ENCODE peak calls at places on chromosomes 12 and 14, in nine cellular contexts. One of them, this sample, is unnamed.

GRCh38 chr14:99133563-99134332 is 138.2 kb downstream of the BCL11B start:
- DNase-seq in transverse colon: no peak
- DNase-seq in stomach: peak
- DNase-seq in SK-N-SH: peak
- DNase-seq in H1: no peak
- DNase-seq in HepG2: no peak
- DNase-seq in suprapubic skin: peak
- DNase-seq in K562: no peak
- DNase-seq in sigmoid colon: peak
- DNase-seq in this sample: peak

GRCh38 chr14:91303091-91303923 is 58.8 kb upstream of the GPR68 start:
- DNase-seq in transverse colon: no peak
- DNase-seq in stomach: no peak
- DNase-seq in SK-N-SH: peak
- DNase-seq in H1: peak
- DNase-seq in HepG2: peak
- DNase-seq in suprapubic skin: no peak
- DNase-seq in K562: peak
- DNase-seq in sigmoid colon: no peak
- DNase-seq in this sample: no peak

GRCh38 chr12:94601972-94602517 is 48.3 kb downstream of the TMCC3 start:
- DNase-seq in transverse colon: no peak
- DNase-seq in stomach: no peak
- DNase-seq in SK-N-SH: no peak
- DNase-seq in H1: no peak
- DNase-seq in HepG2: no peak
- DNase-seq in suprapubic skin: no peak
- DNase-seq in K562: no peak
- DNase-seq in sigmoid colon: no peak
- DNase-seq in this sample: no peak

GRCh38 chr14:96940009-96940408 is 142.8 kb downstream of the VRK1 start:
- DNase-seq in transverse colon: no peak
- DNase-seq in stomach: no peak
- DNase-seq in SK-N-SH: no peak
- DNase-seq in H1: no peak
- DNase-seq in HepG2: peak
- DNase-seq in suprapubic skin: no peak
- DNase-seq in K562: peak
- DNase-seq in sigmoid colon: no peak
- DNase-seq in this sample: no peak

GRCh38 chr14:79911762-79912161 is 299.5 kb downstream of the DIO2 start:
- DNase-seq in transverse colon: no peak
- DNase-seq in stomach: no peak
- DNase-seq in SK-N-SH: no peak
- DNase-seq in H1: no peak
- DNase-seq in HepG2: no peak
- DNase-seq in suprapubic skin: no peak
- DNase-seq in K562: no peak
- DNase-seq in sigmoid colon: no peak
- DNase-seq in this sample: no peak

GRCh38 chr12:32918890-32919791 is 22.6 kb upstream of the PKP2 start:
- DNase-seq in transverse colon: no peak
- DNase-seq in stomach: no peak
- DNase-seq in SK-N-SH: peak
- DNase-seq in H1: no peak
- DNase-seq in HepG2: peak
- DNase-seq in suprapubic skin: no peak
- DNase-seq in K562: peak
- DNase-seq in sigmoid colon: no peak
- DNase-seq in this sample: no peak

GRCh38 chr12:111936869-111937268 is 76.1 kb downstream of the TMEM116 start:
- DNase-seq in transverse colon: no peak
- DNase-seq in stomach: no peak
- DNase-seq in SK-N-SH: no peak
- DNase-seq in H1: no peak
- DNase-seq in HepG2: no peak
- DNase-seq in suprapubic skin: no peak
- DNase-seq in K562: no peak
- DNase-seq in sigmoid colon: no peak
- DNase-seq in this sample: no peak

GRCh38 chr14:80100681-80101080 is 110.6 kb downstream of the DIO2 start:
- DNase-seq in transverse colon: no peak
- DNase-seq in stomach: no peak
- DNase-seq in SK-N-SH: no peak
- DNase-seq in H1: no peak
- DNase-seq in HepG2: no peak
- DNase-seq in suprapubic skin: no peak
- DNase-seq in K562: no peak
- DNase-seq in sigmoid colon: no peak
- DNase-seq in this sample: no peak

GRCh38 chr14:23079716-23080115 is 15.2 kb downstream of the ACIN1 start:
- DNase-seq in transverse colon: no peak
- DNase-seq in stomach: no peak
- DNase-seq in SK-N-SH: no peak
- DNase-seq in H1: no peak
- DNase-seq in HepG2: no peak
- DNase-seq in suprapubic skin: no peak
- DNase-seq in K562: no peak
- DNase-seq in sigmoid colon: no peak
- DNase-seq in this sample: no peak

GRCh38 chr12:116044181-116044580 is 233.3 kb downstream of the MED13L start:
- DNase-seq in transverse colon: no peak
- DNase-seq in stomach: no peak
- DNase-seq in SK-N-SH: no peak
- DNase-seq in H1: no peak
- DNase-seq in HepG2: peak
- DNase-seq in suprapubic skin: no peak
- DNase-seq in K562: no peak
- DNase-seq in sigmoid colon: no peak
- DNase-seq in this sample: no peak

GRCh38 chr12:124721501-124722154 is 142.0 kb downstream of the SCARB1 start:
- DNase-seq in transverse colon: no peak
- DNase-seq in stomach: no peak
- DNase-seq in SK-N-SH: no peak
- DNase-seq in H1: no peak
- DNase-seq in HepG2: no peak
- DNase-seq in suprapubic skin: no peak
- DNase-seq in K562: no peak
- DNase-seq in sigmoid colon: no peak
- DNase-seq in this sample: no peak

GRCh38 chr14:104386281-104386841 is 193.2 kb upstream of the C14orf180 start:
- DNase-seq in transverse colon: peak
- DNase-seq in stomach: no peak
- DNase-seq in SK-N-SH: peak
- DNase-seq in H1: no peak
- DNase-seq in HepG2: no peak
- DNase-seq in suprapubic skin: peak
- DNase-seq in K562: no peak
- DNase-seq in sigmoid colon: peak
- DNase-seq in this sample: no peak

GRCh38 chr14:73173092-73173735 is 36.9 kb downstream of the PSEN1 start:
- DNase-seq in transverse colon: no peak
- DNase-seq in stomach: no peak
- DNase-seq in SK-N-SH: peak
- DNase-seq in H1: no peak
- DNase-seq in HepG2: peak
- DNase-seq in suprapubic skin: no peak
- DNase-seq in K562: peak
- DNase-seq in sigmoid colon: no peak
- DNase-seq in this sample: no peak

GRCh38 chr12:115730975-115731541 is 546.4 kb downstream of the MED13L start:
- DNase-seq in transverse colon: no peak
- DNase-seq in stomach: no peak
- DNase-seq in SK-N-SH: no peak
- DNase-seq in H1: no peak
- DNase-seq in HepG2: no peak
- DNase-seq in suprapubic skin: no peak
- DNase-seq in K562: no peak
- DNase-seq in sigmoid colon: no peak
- DNase-seq in this sample: no peak

GRCh38 chr12:40168001-40168400 is 56.8 kb upstream of the LRRK2 start:
- DNase-seq in transverse colon: no peak
- DNase-seq in stomach: no peak
- DNase-seq in SK-N-SH: no peak
- DNase-seq in H1: no peak
- DNase-seq in HepG2: no peak
- DNase-seq in suprapubic skin: no peak
- DNase-seq in K562: no peak
- DNase-seq in sigmoid colon: no peak
- DNase-seq in this sample: no peak

GRCh38 chr12:125351788-125352187 is 286.6 kb downstream of the AACS start:
- DNase-seq in transverse colon: no peak
- DNase-seq in stomach: no peak
- DNase-seq in SK-N-SH: no peak
- DNase-seq in H1: no peak
- DNase-seq in HepG2: no peak
- DNase-seq in suprapubic skin: no peak
- DNase-seq in K562: no peak
- DNase-seq in sigmoid colon: no peak
- DNase-seq in this sample: no peak

DNA sequence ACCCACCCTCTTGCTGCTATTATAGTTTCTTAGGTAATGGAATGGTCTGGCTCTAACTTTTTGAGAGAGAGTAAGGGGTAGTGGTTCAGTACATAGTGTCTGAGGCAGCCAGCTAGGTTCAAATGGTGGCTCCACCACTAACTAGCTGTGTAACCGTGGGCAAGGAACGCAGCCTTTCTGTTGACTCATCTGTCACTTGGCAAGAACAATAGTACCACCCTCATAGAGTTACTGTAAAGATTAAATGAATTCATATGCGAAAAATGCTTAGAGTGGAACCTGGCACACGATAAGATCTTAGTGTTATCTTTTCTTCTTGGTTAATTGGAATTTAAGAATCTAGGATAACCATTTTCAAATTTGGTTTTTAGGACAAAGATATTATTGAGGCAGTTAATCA is 14.0 kb downstream of the CCDC62 start:
- DNase-seq in transverse colon: no peak
- DNase-seq in stomach: no peak
- DNase-seq in SK-N-SH: no peak
- DNase-seq in H1: no peak
- DNase-seq in HepG2: no peak
- DNase-seq in suprapubic skin: no peak
- DNase-seq in K562: no peak
- DNase-seq in sigmoid colon: no peak
- DNase-seq in this sample: no peak
- TF ChIP-seq EP300 in transverse colon: no peak
- TF ChIP-seq EP300 in stomach: no peak
- TF ChIP-seq EP300 in SK-N-SH: no peak
- TF ChIP-seq EP300 in H1: no peak
- TF ChIP-seq EP300 in HepG2: no peak
- TF ChIP-seq EP300 in suprapubic skin: no peak
- TF ChIP-seq EP300 in K562: no peak
- TF ChIP-seq EP300 in sigmoid colon: no peak
- TF ChIP-seq EP300 in this sample: no peak

DNA sequence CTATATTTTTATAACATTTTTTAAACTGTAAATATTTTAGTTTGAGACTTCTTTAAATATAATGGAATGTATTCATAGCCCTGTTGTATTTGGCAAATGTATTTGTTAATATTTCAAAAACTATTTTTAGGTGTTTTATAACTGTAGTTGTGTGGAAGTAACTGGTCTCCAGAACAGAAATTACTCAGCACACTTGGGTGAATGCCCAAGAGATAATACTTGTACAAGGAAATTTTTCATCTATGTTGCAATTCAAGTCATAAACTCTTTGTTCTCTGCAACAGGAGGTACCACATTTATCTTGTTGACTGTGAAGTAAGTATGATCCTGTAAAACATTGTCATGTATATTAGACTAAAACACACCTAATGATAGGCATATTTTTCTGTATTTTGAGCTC is 72.8 kb downstream of the SLCO1B3 start:
- DNase-seq in transverse colon: peak
- DNase-seq in stomach: peak
- DNase-seq in SK-N-SH: no peak
- DNase-seq in H1: no peak
- DNase-seq in HepG2: no peak
- DNase-seq in suprapubic skin: no peak
- DNase-seq in K562: no peak
- DNase-seq in sigmoid colon: no peak
- DNase-seq in this sample: no peak
- TF ChIP-seq POLR2AphosphoS5 in transverse colon: no peak
- TF ChIP-seq POLR2AphosphoS5 in stomach: no peak
- TF ChIP-seq POLR2AphosphoS5 in SK-N-SH: no peak
- TF ChIP-seq POLR2AphosphoS5 in H1: no peak
- TF ChIP-seq POLR2AphosphoS5 in HepG2: no peak
- TF ChIP-seq POLR2AphosphoS5 in suprapubic skin: no peak
- TF ChIP-seq POLR2AphosphoS5 in K562: no peak
- TF ChIP-seq POLR2AphosphoS5 in sigmoid colon: peak
- TF ChIP-seq POLR2AphosphoS5 in this sample: no peak

GRCh38 chr12:26044007-26044394 is 80.8 kb downstream of the BHLHE41 start:
- DNase-seq in transverse colon: no peak
- DNase-seq in stomach: no peak
- DNase-seq in SK-N-SH: no peak
- DNase-seq in H1: no peak
- DNase-seq in HepG2: no peak
- DNase-seq in suprapubic skin: no peak
- DNase-seq in K562: no peak
- DNase-seq in sigmoid colon: no peak
- DNase-seq in this sample: no peak

GRCh38 chr12:26047401-26048226 is 77.2 kb downstream of the BHLHE41 start:
- DNase-seq in transverse colon: no peak
- DNase-seq in stomach: no peak
- DNase-seq in SK-N-SH: no peak
- DNase-seq in H1: peak
- DNase-seq in HepG2: no peak
- DNase-seq in suprapubic skin: no peak
- DNase-seq in K562: no peak
- DNase-seq in sigmoid colon: no peak
- DNase-seq in this sample: no peak

GRCh38 chr12:26044592-26044991 is 80.2 kb downstream of the BHLHE41 start:
- DNase-seq in transverse colon: no peak
- DNase-seq in stomach: no peak
- DNase-seq in SK-N-SH: no peak
- DNase-seq in H1: no peak
- DNase-seq in HepG2: no peak
- DNase-seq in suprapubic skin: no peak
- DNase-seq in K562: no peak
- DNase-seq in sigmoid colon: no peak
- DNase-seq in this sample: no peak

GRCh38 chr12:26046886-26047285 is 78.0 kb downstream of the BHLHE41 start:
- DNase-seq in transverse colon: no peak
- DNase-seq in stomach: no peak
- DNase-seq in SK-N-SH: no peak
- DNase-seq in H1: no peak
- DNase-seq in HepG2: no peak
- DNase-seq in suprapubic skin: no peak
- DNase-seq in K562: no peak
- DNase-seq in sigmoid colon: no peak
- DNase-seq in this sample: no peak

GRCh38 chr12:26046203-26046602 is 78.6 kb downstream of the BHLHE41 start:
- DNase-seq in transverse colon: no peak
- DNase-seq in stomach: no peak
- DNase-seq in SK-N-SH: no peak
- DNase-seq in H1: no peak
- DNase-seq in HepG2: no peak
- DNase-seq in suprapubic skin: no peak
- DNase-seq in K562: no peak
- DNase-seq in sigmoid colon: no peak
- DNase-seq in this sample: no peak
- TF ChIP-seq EP300 in transverse colon: no peak
- TF ChIP-seq EP300 in stomach: no peak
- TF ChIP-seq EP300 in SK-N-SH: no peak
- TF ChIP-seq EP300 in H1: no peak
- TF ChIP-seq EP300 in HepG2: no peak
- TF ChIP-seq EP300 in suprapubic skin: no peak
- TF ChIP-seq EP300 in K562: no peak
- TF ChIP-seq EP300 in sigmoid colon: no peak
- TF ChIP-seq EP300 in this sample: no peak

GRCh38 chr12:7989827-7990491 is 42.6 kb upstream of the FOXJ2 start:
- DNase-seq in transverse colon: peak
- DNase-seq in stomach: peak
- DNase-seq in SK-N-SH: no peak
- DNase-seq in H1: no peak
- DNase-seq in HepG2: no peak
- DNase-seq in suprapubic skin: no peak
- DNase-seq in K562: peak
- DNase-seq in sigmoid colon: no peak
- DNase-seq in this sample: peak
- TF ChIP-seq POLR2AphosphoS5 in transverse colon: peak
- TF ChIP-seq POLR2AphosphoS5 in stomach: peak
- TF ChIP-seq POLR2AphosphoS5 in SK-N-SH: no peak
- TF ChIP-seq POLR2AphosphoS5 in H1: no peak
- TF ChIP-seq POLR2AphosphoS5 in HepG2: no peak
- TF ChIP-seq POLR2AphosphoS5 in suprapubic skin: no peak
- TF ChIP-seq POLR2AphosphoS5 in K562: no peak
- TF ChIP-seq POLR2AphosphoS5 in sigmoid colon: no peak
- TF ChIP-seq POLR2AphosphoS5 in this sample: peak